ENCODE peak calls at places on chromosomes 5 and 9, in four cellular contexts. O, Y, K and U are unnamed samples.

GRCh38 chr9:37325778-37326177 is 96.7 kb upstream of the GRHPR start:
- DNase-seq in O (no peak), Y (no peak), K (no peak), U (no peak)

GRCh38 chr5:159969966-159970365 is 39.0 kb upstream of the TTC1 start:
- DNase-seq in O (no peak), Y (no peak), K (no peak), U (no peak)

GRCh38 chr9:134481762-134482161 is 155.5 kb downstream of the RXRA start:
- DNase-seq in O (no peak), Y (no peak), K (no peak), U (no peak)

GRCh38 chr5:180988592-180988991 is at the start of gene BTNL3:
- DNase-seq in O (no peak), Y (no peak), K (no peak), U (no peak)

GRCh38 chr5:108634951-108635288 is 112.8 kb upstream of the FER start:
- DNase-seq in O (no peak), Y (no peak), K (no peak), U (no peak)

GRCh38 chr9:136095028-136095494 is at the start of gene NACC2:
- DNase-seq in O (peak; percentile 88), Y (no peak), K (no peak), U (no peak)

GRCh38 chr9:40907657-40908624 is 220.5 kb downstream of the FOXD4L6 start:
- DNase-seq in O (no peak), Y (no peak), K (no peak), U (no peak)

GRCh38 chr5:75886706-75887105 is 169.5 kb upstream of the POC5 start:
- DNase-seq in O (no peak), Y (no peak), K (no peak), U (no peak)

GRCh38 chr9:121393318-121393717 is 23.3 kb upstream of the STOM start:
- DNase-seq in O (no peak), Y (no peak), K (no peak), U (no peak)

GRCh38 chr9:106284300-106284699 is 578.7 kb upstream of the ZNF462 start:
- DNase-seq in O (no peak), Y (no peak), K (no peak), U (no peak)

GRCh38 chr9:12933957-12934356 is 159.1 kb downstream of the LURAP1L start:
- DNase-seq in O (no peak), Y (no peak), K (no peak), U (no peak)

GRCh38 chr9:136644593-136645342 is 17.9 kb upstream of the EGFL7 start:
- DNase-seq in O (peak; percentile 88), Y (peak; percentile 63), K (peak; percentile 60), U (no peak)

GRCh38 chr5:58040851-58041250 is 419.0 kb downstream of the PLK2 start:
- DNase-seq in O (no peak), Y (no peak), K (no peak), U (no peak)

GRCh38 chr5:1371191-1371590 is 26.3 kb upstream of the CLPTM1L start:
- DNase-seq in O (no peak), Y (peak; percentile 24), K (no peak), U (no peak)
- TF ChIP-seq CTCF in O (no peak), Y (no peak), K (no peak), U (no peak)

DNA sequence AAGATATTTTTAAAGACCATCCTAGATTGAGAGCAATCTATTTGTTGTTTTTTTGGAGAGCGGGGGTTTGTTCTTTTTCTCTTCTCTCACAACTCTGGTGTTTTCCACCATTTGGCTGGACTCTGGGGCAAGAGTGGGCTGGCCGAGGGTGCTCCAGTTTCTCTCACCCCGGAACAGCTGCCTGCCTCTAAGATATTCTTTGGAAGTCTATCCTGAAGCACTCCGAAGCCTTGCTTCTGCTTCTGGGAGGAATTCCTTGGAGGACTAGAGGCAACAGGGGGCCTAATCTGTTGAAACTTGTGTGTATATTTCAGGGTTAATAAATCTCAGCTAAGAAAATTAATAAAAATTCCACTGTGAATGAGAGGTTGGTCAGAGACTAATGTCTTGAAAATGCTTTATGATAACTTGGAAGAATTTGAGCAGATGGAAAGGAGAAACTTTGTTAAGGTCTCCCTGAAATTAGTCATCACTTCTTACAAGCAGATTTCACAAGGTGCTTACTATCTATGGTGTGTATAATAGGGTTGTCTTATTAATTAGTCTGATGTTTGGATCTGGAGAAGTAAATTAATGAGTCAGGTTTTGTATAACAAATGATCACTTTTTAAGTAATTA is 3.9 kb downstream of the MAN2A1 start:
- DNase-seq in O (no peak), Y (no peak), K (no peak), U (no peak)
- H3K4me3 ChIP-seq in O (no peak overlapping the region), Y (no peak overlapping the region), K (peak overlapping the region; percentile 94), U (no peak overlapping the region)

DNA sequence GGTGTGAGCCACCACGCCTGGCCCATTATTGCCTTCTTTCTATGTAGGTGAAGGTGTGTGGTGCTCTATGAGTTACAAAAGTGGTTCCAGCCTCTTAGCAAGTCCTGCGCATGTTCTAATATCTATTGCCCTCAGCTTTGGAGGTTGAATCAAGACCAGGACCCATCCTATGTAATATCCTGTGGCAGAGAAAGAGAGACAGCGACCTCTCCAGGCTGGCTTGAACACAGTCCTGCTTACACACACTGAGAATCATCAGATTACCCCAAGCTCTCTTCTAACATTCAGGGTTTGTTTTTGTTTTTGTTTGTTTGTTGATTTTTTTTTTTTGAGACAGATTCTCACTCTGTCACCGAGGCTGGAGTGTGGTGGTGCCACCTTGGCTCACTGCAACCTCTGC is 94.7 kb upstream of the OSMR start:
- DNase-seq in O (no peak), Y (no peak), K (no peak), U (no peak)
- TF ChIP-seq CTCF in O (no peak), Y (no peak), K (no peak), U (no peak)

DNA sequence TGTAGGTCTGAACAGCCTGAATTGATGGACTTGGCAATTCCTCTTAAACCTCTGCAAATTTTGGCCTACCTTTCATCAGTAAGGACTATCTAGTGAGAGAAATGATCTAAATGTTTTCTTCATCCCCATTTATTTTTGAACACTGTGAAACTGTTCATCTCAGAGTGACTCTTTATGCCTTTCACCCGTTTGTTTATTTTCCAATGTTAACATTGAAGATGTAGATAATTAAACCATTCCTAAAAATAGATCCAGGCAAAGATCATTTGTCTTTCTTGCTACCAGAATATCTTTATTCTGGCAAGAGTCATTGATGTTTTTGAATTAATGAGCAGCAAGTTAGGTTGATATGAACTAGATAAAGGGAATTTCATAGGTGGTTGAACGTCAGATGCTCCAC is 3.2 kb downstream of the CPEB4 start:
- DNase-seq in O (no peak), Y (no peak), K (no peak), U (no peak)
- H3K4me3 ChIP-seq in O (peak overlapping the region; percentile 65), Y (peak overlapping the region; percentile 88), K (peak overlapping the region; percentile 92), U (peak overlapping the region; percentile 90)

GRCh38 chr5:68884893-68885292 is 208.9 kb upstream of the SLC30A5 start:
- DNase-seq in O (no peak), Y (no peak), K (no peak), U (no peak)
- TF ChIP-seq CTCF in O (no peak), Y (peak; percentile 47), K (peak; percentile 20), U (peak; percentile 30)